ENCODE peak calls at places on chromosomes 7 and 10, in six cellular contexts. One of them, this sample, is unnamed.

GRCh38 chr10:107859065-107859464 is 694.6 kb upstream of the SORCS1 start:
- DNase-seq in GM12891: no peak
- DNase-seq in GM12878: no peak
- DNase-seq in H1: no peak
- DNase-seq in K562: no peak
- DNase-seq in HepG2: no peak
- DNase-seq in this sample: no peak

GRCh38 chr10:81730901-81731300 is 144.1 kb upstream of the NRG3 start:
- DNase-seq in GM12891: no peak
- DNase-seq in H1: no peak
- DNase-seq in K562: no peak
- DNase-seq in HepG2: no peak
- DNase-seq in GM12878: no peak
- DNase-seq in this sample: no peak

GRCh38 chr7:27775772-27776171 is 35.8 kb downstream of the TAX1BP1 start:
- DNase-seq in GM12891: no peak
- DNase-seq in GM12878: no peak
- DNase-seq in K562: no peak
- DNase-seq in H1: no peak
- DNase-seq in HepG2: no peak
- DNase-seq in this sample: no peak

GRCh38 chr7:92598310-92598981 is 8.3 kb upstream of the FAM133B start:
- DNase-seq in HepG2: no peak
- DNase-seq in K562: no peak
- DNase-seq in GM12878: no peak
- DNase-seq in H1: no peak
- DNase-seq in GM12891: no peak
- DNase-seq in this sample: no peak

GRCh38 chr7:22214000-22214399 is 143.0 kb downstream of the RAPGEF5 start:
- DNase-seq in K562: no peak
- DNase-seq in GM12878: no peak
- DNase-seq in H1: no peak
- DNase-seq in GM12891: no peak
- DNase-seq in HepG2: no peak
- DNase-seq in this sample: no peak

GRCh38 chr7:42914009-42914725 is 2.3 kb upstream of the C7orf25 start:
- DNase-seq in K562: no peak
- DNase-seq in HepG2: no peak
- DNase-seq in H1: no peak
- DNase-seq in GM12891: no peak
- DNase-seq in GM12878: no peak
- DNase-seq in this sample: no peak

GRCh38 chr7:87151701-87152111 is 547 bp upstream of the DMTF1 start:
- DNase-seq in H1: no peak
- DNase-seq in K562: no peak
- DNase-seq in HepG2: no peak
- DNase-seq in GM12878: no peak
- DNase-seq in GM12891: no peak
- DNase-seq in this sample: no peak

GRCh38 chr10:72015868-72016267 is 51.7 kb downstream of the CHST3 start:
- DNase-seq in HepG2: no peak
- DNase-seq in H1: no peak
- DNase-seq in GM12891: no peak
- DNase-seq in GM12878: no peak
- DNase-seq in K562: no peak
- DNase-seq in this sample: no peak

GRCh38 chr10:48807786-48808185 is 123.1 kb downstream of the WDFY4 start:
- DNase-seq in GM12891: no peak
- DNase-seq in HepG2: no peak
- DNase-seq in GM12878: no peak
- DNase-seq in K562: no peak
- DNase-seq in H1: no peak
- DNase-seq in this sample: no peak

GRCh38 chr10:63749915-63750314 is 228.7 kb downstream of the REEP3 start:
- DNase-seq in K562: no peak
- DNase-seq in GM12891: no peak
- DNase-seq in HepG2: no peak
- DNase-seq in GM12878: no peak
- DNase-seq in H1: no peak
- DNase-seq in this sample: no peak

GRCh38 chr10:73744690-73744994 is 470 bp downstream of the SEC24C start:
- DNase-seq in K562: no peak
- DNase-seq in HepG2: peak
- DNase-seq in H1: no peak
- DNase-seq in GM12891: no peak
- DNase-seq in GM12878: no peak
- DNase-seq in this sample: peak

GRCh38 chr7:28151965-28152364 is 28.6 kb downstream of the JAZF1 start:
- DNase-seq in GM12891: no peak
- DNase-seq in H1: no peak
- DNase-seq in GM12878: peak
- DNase-seq in HepG2: no peak
- DNase-seq in K562: no peak
- DNase-seq in this sample: no peak

GRCh38 chr10:93403741-93404354 is 78.3 kb downstream of the MYOF start:
- DNase-seq in GM12891: no peak
- DNase-seq in K562: no peak
- DNase-seq in H1: no peak
- DNase-seq in HepG2: no peak
- DNase-seq in GM12878: no peak
- DNase-seq in this sample: no peak

GRCh38 chr7:47475880-47476227 is 106.1 kb downstream of the TNS3 start:
- DNase-seq in HepG2: no peak
- DNase-seq in GM12878: no peak
- DNase-seq in H1: no peak
- DNase-seq in K562: no peak
- DNase-seq in GM12891: no peak
- DNase-seq in this sample: no peak

GRCh38 chr7:47478017-47478344 is 103.9 kb downstream of the TNS3 start:
- DNase-seq in GM12891: no peak
- DNase-seq in GM12878: no peak
- DNase-seq in K562: no peak
- DNase-seq in HepG2: no peak
- DNase-seq in H1: no peak
- DNase-seq in this sample: no peak

GRCh38 chr7:47478926-47479791 is 102.8 kb downstream of the TNS3 start:
- DNase-seq in HepG2: no peak
- DNase-seq in H1: no peak
- DNase-seq in GM12891: no peak
- DNase-seq in GM12878: no peak
- DNase-seq in K562: no peak
- DNase-seq in this sample: no peak

GRCh38 chr7:47474937-47475879 is 106.7 kb downstream of the TNS3 start:
- DNase-seq in K562: peak
- DNase-seq in H1: peak
- DNase-seq in GM12891: peak
- DNase-seq in HepG2: peak
- DNase-seq in GM12878: peak
- DNase-seq in this sample: peak

GRCh38 chr7:47477191-47478016 is 104.5 kb downstream of the TNS3 start:
- DNase-seq in H1: no peak
- DNase-seq in K562: no peak
- DNase-seq in GM12878: no peak
- DNase-seq in GM12891: no peak
- DNase-seq in HepG2: no peak
- DNase-seq in this sample: no peak
- TF ChIP-seq TAF1 in H1: no peak
- TF ChIP-seq TAF1 in K562: no peak
- TF ChIP-seq TAF1 in GM12878: no peak
- TF ChIP-seq TAF1 in GM12891: no peak
- TF ChIP-seq TAF1 in HepG2: no peak
- TF ChIP-seq TAF1 in this sample: no peak

DNA sequence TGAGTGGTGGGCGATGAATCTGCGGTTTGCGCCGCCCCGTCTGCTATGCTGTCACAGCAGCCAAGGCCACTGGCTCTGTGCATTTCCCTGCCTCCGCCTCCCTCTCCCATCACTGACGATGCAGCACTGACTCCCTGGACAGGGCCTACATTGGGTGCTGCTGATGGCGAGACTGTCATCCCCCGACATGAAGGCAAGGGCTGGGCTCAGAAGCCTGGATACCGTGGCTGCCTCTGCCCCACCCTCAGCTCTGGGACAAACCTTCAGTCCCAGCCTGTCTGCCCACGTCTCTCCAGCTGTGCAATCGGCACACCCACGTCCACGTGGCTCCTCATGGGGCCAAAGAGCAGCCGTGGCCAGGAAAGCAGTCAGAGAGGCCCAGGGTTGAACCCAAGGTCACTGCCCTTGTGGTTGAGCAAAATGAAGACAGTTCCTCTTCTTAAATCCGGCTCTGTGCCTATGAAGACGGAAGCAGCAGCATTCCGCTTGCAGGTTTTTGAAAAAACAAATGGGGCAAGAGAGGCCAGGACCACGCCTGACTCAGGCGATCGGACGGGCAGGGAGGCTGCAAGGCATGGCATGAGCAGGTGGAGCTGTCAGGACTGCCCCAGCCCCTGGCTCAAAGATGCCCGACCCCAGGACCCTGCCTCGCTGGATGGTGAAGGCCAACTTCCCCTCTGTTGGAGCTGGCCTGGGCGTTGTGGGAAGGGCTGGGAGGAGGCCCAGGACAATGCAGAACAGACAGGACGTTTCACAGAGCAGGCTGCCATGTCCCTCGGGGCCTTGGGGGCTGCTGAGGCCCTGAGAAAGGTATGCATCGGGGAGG is 517.5 kb downstream of the DNAJB6 start:
- DNase-seq in H1: no peak
- DNase-seq in GM12891: no peak
- DNase-seq in HepG2: peak
- DNase-seq in K562: no peak
- DNase-seq in GM12878: no peak
- DNase-seq in this sample: no peak
- TF ChIP-seq POLR2AphosphoS5 in H1: no peak
- TF ChIP-seq POLR2AphosphoS5 in GM12891: no peak
- TF ChIP-seq POLR2AphosphoS5 in HepG2: no peak
- TF ChIP-seq POLR2AphosphoS5 in K562: no peak
- TF ChIP-seq POLR2AphosphoS5 in GM12878: no peak
- TF ChIP-seq POLR2AphosphoS5 in this sample: no peak

DNA sequence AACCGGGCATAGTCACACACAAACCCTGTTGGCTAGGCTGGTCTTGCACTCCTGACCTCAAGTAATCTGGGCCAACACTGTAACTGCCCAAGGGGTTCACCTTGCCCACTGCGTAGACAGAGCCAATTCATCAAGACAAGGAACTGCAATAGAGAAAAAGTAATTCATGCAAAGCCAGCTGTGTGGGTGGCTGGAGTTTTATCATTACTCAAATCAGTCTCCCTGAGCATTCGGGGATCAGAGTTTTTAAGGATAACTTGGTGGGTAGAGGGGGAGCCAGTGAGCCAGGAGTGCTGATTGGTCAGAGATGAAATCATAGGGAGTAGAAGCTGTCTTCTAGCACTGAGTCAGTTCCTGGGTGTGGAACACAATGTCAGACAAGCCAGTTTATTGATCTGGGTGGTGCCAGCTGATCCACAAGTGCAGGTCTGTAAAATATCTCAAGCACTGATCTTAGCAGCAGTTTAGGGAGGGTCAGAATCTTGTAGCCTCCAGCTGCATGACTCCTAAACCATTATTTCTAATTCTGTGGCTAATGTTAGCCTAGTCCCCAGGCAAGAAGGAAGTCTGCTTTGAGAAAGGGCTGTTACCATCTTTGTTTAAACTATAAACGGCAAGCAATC is 15.6 kb upstream of the FXYD4 start:
- DNase-seq in H1: no peak
- DNase-seq in GM12878: no peak
- DNase-seq in HepG2: peak
- DNase-seq in GM12891: no peak
- DNase-seq in K562: no peak
- DNase-seq in this sample: no peak
- TF ChIP-seq POLR2A in H1: no peak
- TF ChIP-seq POLR2A in GM12878: no peak
- TF ChIP-seq POLR2A in HepG2: no peak
- TF ChIP-seq POLR2A in GM12891: no peak
- TF ChIP-seq POLR2A in K562: no peak
- TF ChIP-seq POLR2A in this sample: no peak

DNA sequence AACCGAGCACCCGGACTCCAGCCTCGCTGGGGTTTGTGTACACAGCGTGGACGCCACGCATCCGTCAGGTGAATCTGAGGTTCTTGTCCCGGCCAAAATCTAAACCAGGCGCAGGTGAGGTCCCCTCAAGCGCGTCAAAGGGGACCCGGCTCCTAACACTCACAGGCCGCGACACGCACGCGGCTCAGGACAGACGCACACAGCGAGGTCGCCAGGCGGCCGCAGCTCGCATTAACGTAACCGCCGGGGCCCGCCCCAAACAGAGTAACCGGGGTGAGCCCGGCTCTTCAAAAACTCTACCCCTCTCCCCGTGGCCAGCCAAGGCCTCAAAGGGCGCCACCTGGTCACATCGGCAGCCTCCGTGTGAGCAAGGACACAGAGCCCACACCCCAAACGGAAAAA is 10.7 kb upstream of the NKX2-3 start:
- DNase-seq in K562: no peak
- DNase-seq in HepG2: no peak
- DNase-seq in H1: no peak
- DNase-seq in GM12891: no peak
- DNase-seq in GM12878: no peak
- DNase-seq in this sample: no peak
- TF ChIP-seq TAF1 in K562: no peak
- TF ChIP-seq TAF1 in HepG2: no peak
- TF ChIP-seq TAF1 in H1: no peak
- TF ChIP-seq TAF1 in GM12891: no peak
- TF ChIP-seq TAF1 in GM12878: no peak
- TF ChIP-seq TAF1 in this sample: no peak

DNA sequence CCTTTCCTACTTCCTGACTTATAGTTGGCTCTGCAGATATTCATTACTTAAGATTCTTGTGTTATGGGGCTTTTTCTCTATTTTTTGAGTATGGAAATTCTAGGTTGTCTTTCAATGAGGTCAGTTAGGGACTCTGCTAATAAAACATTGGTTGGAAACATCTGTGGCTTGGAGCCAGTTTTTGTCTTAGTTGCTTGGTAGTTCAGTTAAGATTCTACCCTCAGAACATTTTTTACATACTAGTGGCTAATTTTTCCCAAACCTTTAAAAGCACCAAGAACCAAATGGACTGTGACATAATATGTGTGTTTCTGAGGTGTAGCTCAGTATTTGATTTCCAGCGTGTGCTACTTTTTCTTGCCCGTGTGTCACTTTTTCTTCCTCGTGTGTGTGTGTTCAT is 305.6 kb upstream of the FZD1 start:
- DNase-seq in GM12891: no peak
- DNase-seq in H1: no peak
- DNase-seq in GM12878: no peak
- DNase-seq in HepG2: no peak
- DNase-seq in K562: no peak
- DNase-seq in this sample: no peak
- TF ChIP-seq POLR2AphosphoS5 in GM12891: no peak
- TF ChIP-seq POLR2AphosphoS5 in H1: no peak
- TF ChIP-seq POLR2AphosphoS5 in GM12878: no peak
- TF ChIP-seq POLR2AphosphoS5 in HepG2: no peak
- TF ChIP-seq POLR2AphosphoS5 in K562: no peak
- TF ChIP-seq POLR2AphosphoS5 in this sample: no peak